ENCODE peak calls at places on chromosome 3, in six cellular contexts. U is AG09309, P is left cardiac atrium, T is adrenal gland, I is H4, X is T-helper 9 cell. N is an unnamed sample.
A peak's percentile ranks its signal among the peaks of the same experiment; 100 is the strongest.

GRCh38 chr3:134640872-134641470 is 9.9 kb downstream of the KY start:
- DNase-seq in U (no peak), I (no peak), X (no peak), T (no peak), P (no peak), N (peak; percentile 91)

GRCh38 chr3:137105277-137105977 is 147.6 kb downstream of the IL20RB start:
- DNase-seq in X (no peak), P (no peak), T (peak; percentile 34), U (peak; percentile 27), I (peak; percentile 70), N (no peak)

GRCh38 chr3:79767953-79768282 is at the start of gene ROBO1:
- DNase-seq in T (no peak), X (no peak), P (no peak), I (no peak), U (no peak), N (no peak)

GRCh38 chr3:107412376-107412775 is 35.1 kb downstream of the CCDC54 start:
- DNase-seq in T (no peak), P (no peak), U (no peak), X (no peak), I (no peak), N (no peak)

GRCh38 chr3:96678325-96678724 is 136.1 kb upstream of the EPHA6 start:
- DNase-seq in X (no peak), T (no peak), U (no peak), I (no peak), P (no peak), N (no peak)

GRCh38 chr3:139173372-139174108 is 128.8 kb upstream of the PRR23C start:
- DNase-seq in U (peak; percentile 11), P (no peak), X (no peak), I (peak; percentile 60), T (peak; percentile 53), N (no peak)

GRCh38 chr3:24683511-24684384 is 189.1 kb upstream of the THRB start:
- DNase-seq in P (no peak), U (peak; percentile 62), T (peak; percentile 35), I (peak; percentile 66), X (no peak), N (no peak)

GRCh38 chr3:187183903-187184302 is 13.4 kb upstream of the RTP1 start:
- DNase-seq in T (no peak), X (no peak), P (no peak), U (no peak), I (no peak), N (no peak)

GRCh38 chr3:78814893-78815562 is 952.8 kb downstream of the ROBO1 start:
- DNase-seq in X (no peak), P (no peak), I (no peak), T (no peak), U (no peak), N (no peak)

GRCh38 chr3:69649713-69650419 is 89.4 kb upstream of the MITF start:
- DNase-seq in U (no peak), X (no peak), P (no peak), I (no peak), T (no peak), N (no peak)

GRCh38 chr3:100260081-100260684 is 609 bp upstream of the TBC1D23 start:
- DNase-seq in I (no peak), U (no peak), X (no peak), T (peak; percentile 54), P (peak; percentile 63), N (peak; percentile 32)

GRCh38 chr3:98563661-98564281 is 29.6 kb downstream of the CPOX start:
- DNase-seq in U (peak; percentile 41), X (peak; percentile 33), I (peak; percentile 86), T (no peak), P (no peak), N (no peak)

GRCh38 chr3:98574157-98574556 is 19.3 kb downstream of the CPOX start:
- DNase-seq in U (no peak), P (no peak), T (no peak), X (no peak), I (no peak), N (no peak)

GRCh38 chr3:180467177-180467576 is 134.8 kb upstream of the TTC14 start:
- DNase-seq in I (no peak), P (no peak), T (no peak), U (no peak), X (no peak), N (no peak)

GRCh38 chr3:81444817-81445460 is 316.5 kb downstream of the GBE1 start:
- DNase-seq in P (no peak), T (no peak), U (no peak), X (no peak), I (no peak), N (no peak)

GRCh38 chr3:121649645-121650044 is 11.1 kb downstream of the HCLS1 start:
- DNase-seq in T (no peak), I (no peak), P (no peak), U (no peak), X (no peak), N (no peak)

GRCh38 chr3:6935964-6936363 is 75.0 kb downstream of the GRM7 start:
- DNase-seq in I (no peak), P (no peak), X (no peak), T (no peak), U (no peak), N (no peak)

N was measured in osteoblast.